ENCODE peak calls at places on chromosomes 3 and 15, in nine cellular contexts. One of them, this sample, is unnamed.

GRCh38 chr3:49930922-49931321 is 1.3 kb upstream of the MON1A start:
- DNase-seq in IMR-90: no peak
- DNase-seq in lower leg skin: no peak
- DNase-seq in suprapubic skin: no peak
- DNase-seq in Peyer's patch: no peak
- DNase-seq in transverse colon: peak
- DNase-seq in uterus: no peak
- DNase-seq in NB4: peak
- DNase-seq in heart left ventricle: no peak
- DNase-seq in this sample: no peak

GRCh38 chr3:21779909-21780308 is 28.9 kb upstream of the ZNF385D start:
- DNase-seq in heart left ventricle: no peak
- DNase-seq in transverse colon: no peak
- DNase-seq in NB4: no peak
- DNase-seq in uterus: no peak
- DNase-seq in suprapubic skin: no peak
- DNase-seq in lower leg skin: no peak
- DNase-seq in Peyer's patch: no peak
- DNase-seq in IMR-90: no peak
- DNase-seq in this sample: no peak

GRCh38 chr15:87201986-87202385 is 1054.6 kb downstream of the NTRK3 start:
- DNase-seq in suprapubic skin: no peak
- DNase-seq in heart left ventricle: no peak
- DNase-seq in uterus: no peak
- DNase-seq in lower leg skin: no peak
- DNase-seq in IMR-90: no peak
- DNase-seq in NB4: no peak
- DNase-seq in Peyer's patch: no peak
- DNase-seq in transverse colon: no peak
- DNase-seq in this sample: no peak

GRCh38 chr3:142664819-142665218 is 59.0 kb upstream of the TRPC1 start:
- DNase-seq in NB4: no peak
- DNase-seq in IMR-90: no peak
- DNase-seq in heart left ventricle: no peak
- DNase-seq in lower leg skin: no peak
- DNase-seq in suprapubic skin: no peak
- DNase-seq in transverse colon: no peak
- DNase-seq in Peyer's patch: no peak
- DNase-seq in uterus: no peak
- DNase-seq in this sample: no peak

GRCh38 chr15:65767895-65768294 is 24.2 kb downstream of the DENND4A start:
- DNase-seq in heart left ventricle: no peak
- DNase-seq in uterus: no peak
- DNase-seq in transverse colon: no peak
- DNase-seq in NB4: no peak
- DNase-seq in IMR-90: no peak
- DNase-seq in suprapubic skin: no peak
- DNase-seq in lower leg skin: no peak
- DNase-seq in Peyer's patch: no peak
- DNase-seq in this sample: no peak

GRCh38 chr15:82808634-82809041 is 790 bp upstream of the WHAMM start:
- DNase-seq in suprapubic skin: no peak
- DNase-seq in transverse colon: no peak
- DNase-seq in heart left ventricle: no peak
- DNase-seq in uterus: no peak
- DNase-seq in NB4: no peak
- DNase-seq in Peyer's patch: no peak
- DNase-seq in IMR-90: no peak
- DNase-seq in lower leg skin: no peak
- DNase-seq in this sample: no peak

GRCh38 chr3:46496745-46497555 is 826 bp upstream of the RTP3 start:
- DNase-seq in suprapubic skin: no peak
- DNase-seq in lower leg skin: peak
- DNase-seq in transverse colon: peak
- DNase-seq in NB4: peak
- DNase-seq in uterus: no peak
- DNase-seq in Peyer's patch: peak
- DNase-seq in IMR-90: peak
- DNase-seq in heart left ventricle: no peak
- DNase-seq in this sample: no peak

GRCh38 chr3:46710671-46711295 is 6.9 kb downstream of the PRSS50 start:
- DNase-seq in lower leg skin: peak
- DNase-seq in uterus: peak
- DNase-seq in heart left ventricle: peak
- DNase-seq in Peyer's patch: no peak
- DNase-seq in NB4: no peak
- DNase-seq in transverse colon: no peak
- DNase-seq in suprapubic skin: peak
- DNase-seq in IMR-90: no peak
- DNase-seq in this sample: no peak

GRCh38 chr3:2166552-2166951 is 67.9 kb downstream of the CNTN4 start:
- DNase-seq in suprapubic skin: no peak
- DNase-seq in heart left ventricle: no peak
- DNase-seq in lower leg skin: no peak
- DNase-seq in Peyer's patch: no peak
- DNase-seq in NB4: peak
- DNase-seq in transverse colon: no peak
- DNase-seq in IMR-90: no peak
- DNase-seq in uterus: no peak
- DNase-seq in this sample: no peak

GRCh38 chr3:2377281-2377680 is 278.6 kb downstream of the CNTN4 start:
- DNase-seq in uterus: no peak
- DNase-seq in IMR-90: no peak
- DNase-seq in suprapubic skin: no peak
- DNase-seq in lower leg skin: no peak
- DNase-seq in heart left ventricle: no peak
- DNase-seq in transverse colon: no peak
- DNase-seq in NB4: no peak
- DNase-seq in Peyer's patch: no peak
- DNase-seq in this sample: no peak

GRCh38 chr15:96494530-96494929 is 164.0 kb downstream of the NR2F2 start:
- DNase-seq in IMR-90: no peak
- DNase-seq in NB4: peak
- DNase-seq in transverse colon: no peak
- DNase-seq in uterus: no peak
- DNase-seq in heart left ventricle: no peak
- DNase-seq in lower leg skin: no peak
- DNase-seq in suprapubic skin: no peak
- DNase-seq in Peyer's patch: no peak
- DNase-seq in this sample: peak

GRCh38 chr3:194691481-194692281 is 6.0 kb downstream of the FAM43A start:
- DNase-seq in IMR-90: no peak
- DNase-seq in lower leg skin: no peak
- DNase-seq in uterus: no peak
- DNase-seq in suprapubic skin: no peak
- DNase-seq in transverse colon: no peak
- DNase-seq in Peyer's patch: peak
- DNase-seq in NB4: no peak
- DNase-seq in heart left ventricle: no peak
- DNase-seq in this sample: peak

GRCh38 chr3:86578071-86578470 is 412.9 kb downstream of the VGLL3 start:
- DNase-seq in NB4: no peak
- DNase-seq in lower leg skin: no peak
- DNase-seq in heart left ventricle: no peak
- DNase-seq in uterus: no peak
- DNase-seq in IMR-90: no peak
- DNase-seq in suprapubic skin: no peak
- DNase-seq in Peyer's patch: no peak
- DNase-seq in transverse colon: no peak
- DNase-seq in this sample: no peak

GRCh38 chr3:126676919-126677705 is 22.2 kb upstream of the TXNRD3 start:
- DNase-seq in IMR-90: peak
- DNase-seq in Peyer's patch: no peak
- DNase-seq in suprapubic skin: no peak
- DNase-seq in uterus: no peak
- DNase-seq in heart left ventricle: no peak
- DNase-seq in lower leg skin: no peak
- DNase-seq in transverse colon: no peak
- DNase-seq in NB4: peak
- DNase-seq in this sample: no peak

GRCh38 chr3:123258811-123259420 is 57.2 kb downstream of the SEC22A start:
- DNase-seq in transverse colon: no peak
- DNase-seq in Peyer's patch: no peak
- DNase-seq in lower leg skin: no peak
- DNase-seq in uterus: no peak
- DNase-seq in suprapubic skin: no peak
- DNase-seq in IMR-90: peak
- DNase-seq in NB4: peak
- DNase-seq in heart left ventricle: no peak
- DNase-seq in this sample: no peak

GRCh38 chr3:128603811-128604447 is 46.7 kb downstream of the RPN1 start:
- DNase-seq in NB4: peak
- DNase-seq in Peyer's patch: no peak
- DNase-seq in IMR-90: no peak
- DNase-seq in heart left ventricle: no peak
- DNase-seq in suprapubic skin: no peak
- DNase-seq in lower leg skin: no peak
- DNase-seq in transverse colon: no peak
- DNase-seq in uterus: no peak
- DNase-seq in this sample: no peak

GRCh38 chr3:114308377-114308776 is 14.5 kb downstream of the TIGIT start:
- DNase-seq in uterus: no peak
- DNase-seq in Peyer's patch: no peak
- DNase-seq in transverse colon: no peak
- DNase-seq in NB4: no peak
- DNase-seq in heart left ventricle: no peak
- DNase-seq in IMR-90: no peak
- DNase-seq in suprapubic skin: no peak
- DNase-seq in lower leg skin: no peak
- DNase-seq in this sample: no peak

GRCh38 chr15:71962537-71962936 is 152.2 kb downstream of the NR2E3 start:
- DNase-seq in suprapubic skin: no peak
- DNase-seq in transverse colon: no peak
- DNase-seq in heart left ventricle: no peak
- DNase-seq in uterus: no peak
- DNase-seq in NB4: no peak
- DNase-seq in IMR-90: no peak
- DNase-seq in Peyer's patch: no peak
- DNase-seq in lower leg skin: no peak
- DNase-seq in this sample: no peak

DNA sequence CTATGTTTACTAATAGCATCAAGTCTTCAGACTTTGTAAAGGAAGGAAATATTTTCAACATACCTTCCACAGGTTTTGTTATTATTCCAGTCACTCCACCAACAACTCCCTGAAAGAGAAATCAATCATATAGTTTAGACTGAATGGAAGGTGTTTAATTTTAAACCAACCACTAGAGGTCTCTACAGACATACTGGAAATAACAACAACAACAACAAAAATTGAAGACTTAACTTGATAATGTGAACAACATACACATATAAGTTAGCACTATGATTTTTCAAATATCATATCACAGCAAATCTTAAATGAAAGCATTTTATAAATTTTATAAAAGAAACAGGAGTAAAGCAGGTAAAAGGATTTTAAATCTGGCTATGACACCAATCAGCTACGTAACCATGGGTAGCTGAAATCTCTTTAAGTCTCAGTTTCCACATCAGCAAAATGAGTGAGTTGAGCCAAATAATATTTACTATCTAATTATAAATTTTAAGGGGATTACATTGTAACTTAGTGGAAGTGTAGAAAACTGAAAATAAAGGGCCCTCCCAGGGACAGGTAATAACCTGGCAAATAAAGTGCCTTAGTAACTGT is 188.2 kb downstream of the VPS13C start:
- DNase-seq in Peyer's patch: no peak
- DNase-seq in lower leg skin: no peak
- DNase-seq in NB4: peak
- DNase-seq in transverse colon: no peak
- DNase-seq in heart left ventricle: no peak
- DNase-seq in suprapubic skin: no peak
- DNase-seq in IMR-90: peak
- DNase-seq in uterus: no peak
- DNase-seq in this sample: no peak
- TF ChIP-seq CTCF in Peyer's patch: no peak
- TF ChIP-seq CTCF in lower leg skin: no peak
- TF ChIP-seq CTCF in NB4: no peak
- TF ChIP-seq CTCF in transverse colon: peak
- TF ChIP-seq CTCF in heart left ventricle: peak
- TF ChIP-seq CTCF in suprapubic skin: peak
- TF ChIP-seq CTCF in IMR-90: peak
- TF ChIP-seq CTCF in uterus: peak
- TF ChIP-seq CTCF in this sample: peak

GRCh38 chr3:101829066-101829830 is 20.1 kb upstream of the NFKBIZ start:
- DNase-seq in uterus: peak
- DNase-seq in Peyer's patch: peak
- DNase-seq in NB4: no peak
- DNase-seq in lower leg skin: peak
- DNase-seq in IMR-90: peak
- DNase-seq in heart left ventricle: peak
- DNase-seq in suprapubic skin: peak
- DNase-seq in transverse colon: peak
- DNase-seq in this sample: peak
- TF ChIP-seq POLR2A in uterus: peak
- TF ChIP-seq POLR2A in Peyer's patch: no peak
- TF ChIP-seq POLR2A in NB4: no peak
- TF ChIP-seq POLR2A in lower leg skin: no peak
- TF ChIP-seq POLR2A in IMR-90: no peak
- TF ChIP-seq POLR2A in heart left ventricle: no peak
- TF ChIP-seq POLR2A in suprapubic skin: no peak
- TF ChIP-seq POLR2A in transverse colon: peak
- TF ChIP-seq POLR2A in this sample: no peak

DNA sequence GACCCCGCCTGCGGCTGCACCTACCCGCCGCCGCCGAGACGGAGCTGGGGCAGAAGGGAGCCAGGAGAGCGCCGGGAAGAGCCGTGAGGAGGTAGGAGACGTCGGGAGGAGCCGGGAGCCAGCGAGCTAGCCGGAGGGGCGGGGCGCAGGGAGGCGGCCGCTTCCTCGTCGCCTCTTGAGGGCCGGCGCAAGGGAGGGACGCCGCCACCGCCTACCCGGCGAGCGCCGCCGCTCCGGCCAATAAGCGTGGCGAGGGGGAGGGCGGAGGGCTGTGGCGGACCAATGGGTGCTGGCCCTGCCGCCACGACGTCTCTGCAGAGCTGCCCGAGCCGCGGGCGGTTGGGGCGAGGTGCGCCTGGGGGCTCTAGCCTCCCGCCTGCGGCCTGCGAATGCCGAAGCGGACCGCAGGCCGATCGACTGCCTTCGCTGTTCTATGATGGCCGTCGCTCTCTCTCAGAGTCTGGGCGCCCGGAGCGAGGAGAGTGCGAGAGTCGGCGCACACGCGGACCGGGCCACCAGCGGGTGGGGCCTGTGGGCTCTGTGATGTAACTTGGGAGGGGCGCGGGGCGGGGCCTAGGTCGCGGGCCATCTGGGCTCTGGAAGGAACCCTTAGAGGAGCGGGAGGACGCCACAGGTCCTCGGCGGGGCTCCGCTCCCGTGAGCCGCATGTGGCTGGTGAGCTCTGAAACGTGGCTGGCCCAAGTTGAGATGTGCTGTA is 72.7 kb upstream of the MAP4 start:
- DNase-seq in suprapubic skin: peak
- DNase-seq in NB4: peak
- DNase-seq in transverse colon: peak
- DNase-seq in heart left ventricle: peak
- DNase-seq in Peyer's patch: peak
- DNase-seq in uterus: peak
- DNase-seq in IMR-90: peak
- DNase-seq in lower leg skin: peak
- DNase-seq in this sample: peak
- TF ChIP-seq CTCF in suprapubic skin: no peak
- TF ChIP-seq CTCF in NB4: no peak
- TF ChIP-seq CTCF in transverse colon: no peak
- TF ChIP-seq CTCF in heart left ventricle: no peak
- TF ChIP-seq CTCF in Peyer's patch: no peak
- TF ChIP-seq CTCF in uterus: no peak
- TF ChIP-seq CTCF in IMR-90: no peak
- TF ChIP-seq CTCF in lower leg skin: no peak
- TF ChIP-seq CTCF in this sample: no peak

GRCh38 chr3:99755831-99756230 is 61.8 kb upstream of the CMSS1 start:
- DNase-seq in lower leg skin: no peak
- DNase-seq in NB4: no peak
- DNase-seq in IMR-90: no peak
- DNase-seq in heart left ventricle: no peak
- DNase-seq in suprapubic skin: no peak
- DNase-seq in transverse colon: no peak
- DNase-seq in uterus: no peak
- DNase-seq in Peyer's patch: no peak
- DNase-seq in this sample: no peak
- TF ChIP-seq POLR2A in lower leg skin: no peak
- TF ChIP-seq POLR2A in NB4: no peak
- TF ChIP-seq POLR2A in IMR-90: no peak
- TF ChIP-seq POLR2A in heart left ventricle: no peak
- TF ChIP-seq POLR2A in suprapubic skin: no peak
- TF ChIP-seq POLR2A in transverse colon: no peak
- TF ChIP-seq POLR2A in uterus: no peak
- TF ChIP-seq POLR2A in Peyer's patch: no peak
- TF ChIP-seq POLR2A in this sample: no peak

This sample was measured in stomach.